ENCODE peak calls at places on chromosomes 11 and 22, in eight cellular contexts. R is EH, L is bronchial epithelial cell, F is left colon, N is kidney, V is amygdala, J is iPS DF 6.9, D is Peyer's patch. I is an unnamed sample.

GRCh38 chr11:103546236-103546635 is 437.0 kb downstream of the DYNC2H1 start:
- DNase-seq in J (no peak), F (no peak), V (no peak), N (no peak), D (no peak), R (peak), L (peak), I (no peak)

GRCh38 chr11:69367211-69367964 is 73.4 kb downstream of the MYEOV start:
- DNase-seq in R (peak), D (no peak), F (no peak), J (no peak), V (no peak), L (peak), N (no peak), I (peak)

GRCh38 chr11:31340903-31341572 is 28.5 kb downstream of the DCDC1 start:
- DNase-seq in R (peak), J (peak), L (peak), V (no peak), D (no peak), F (no peak), N (no peak), I (no peak)

GRCh38 chr11:65557280-65558001 is 718 bp downstream of the LTBP3 start:
- DNase-seq in L (no peak), N (no peak), F (no peak), D (no peak), R (peak), V (no peak), J (no peak), I (no peak)

GRCh38 chr11:774873-775592 is 2.3 kb downstream of the GATD1 start:
- DNase-seq in D (no peak), F (no peak), R (peak), J (no peak), L (peak), V (no peak), N (peak), I (no peak)

GRCh38 chr11:58622344-58622743 is at the start of gene CNTF:
- DNase-seq in D (no peak), F (no peak), L (no peak), J (no peak), N (no peak), R (peak), V (no peak), I (no peak)

GRCh38 chr11:69320756-69321741 is 27.1 kb downstream of the MYEOV start:
- DNase-seq in L (no peak), J (no peak), R (peak), N (no peak), V (no peak), D (no peak), F (no peak), I (no peak)

GRCh38 chr11:76677010-76677771 is 6.6 kb upstream of the LRRC32 start:
- DNase-seq in L (no peak), J (no peak), F (no peak), V (no peak), D (no peak), N (no peak), R (peak), I (no peak)

GRCh38 chr11:15843309-15843857 is 513.0 kb downstream of the SOX6 start:
- DNase-seq in J (no peak), L (no peak), D (no peak), R (peak), F (no peak), N (no peak), V (peak), I (no peak)

GRCh38 chr22:31647921-31648320 is 14.1 kb downstream of the PISD start:
- DNase-seq in F (no peak), N (peak), J (no peak), D (no peak), R (no peak), V (no peak), L (no peak), I (no peak)

GRCh38 chr22:30606455-30607299 is at the start of gene TCN2:
- DNase-seq in J (peak), N (peak), R (peak), L (peak), D (peak), F (peak), V (peak), I (peak)

GRCh38 chr11:35712533-35712932 is 50.0 kb downstream of the TRIM44 start:
- DNase-seq in V (no peak), J (no peak), N (no peak), R (no peak), F (no peak), L (no peak), D (no peak), I (no peak)

GRCh38 chr22:50705851-50706351 is 32.1 kb upstream of the ACR start:
- DNase-seq in D (no peak), J (no peak), V (no peak), N (peak), F (no peak), L (no peak), R (no peak), I (no peak)

GRCh38 chr11:100970273-100971164 is 159.1 kb downstream of the PGR start:
- DNase-seq in D (no peak), F (no peak), R (no peak), J (no peak), N (no peak), L (no peak), V (no peak), I (no peak)

GRCh38 chr11:127919206-127920000 is 668.0 kb downstream of the ETS1 start:
- DNase-seq in L (peak), F (no peak), J (no peak), D (no peak), N (no peak), R (peak), V (no peak), I (no peak)

GRCh38 chr22:49032821-49033220 is 794.9 kb downstream of the BRD1 start:
- DNase-seq in D (no peak), F (no peak), V (no peak), R (no peak), L (no peak), J (no peak), N (peak), I (no peak)

GRCh38 chr11:114472661-114473060 is 33.4 kb downstream of the REXO2 start:
- DNase-seq in R (no peak), J (no peak), V (no peak), N (no peak), F (no peak), D (no peak), L (no peak), I (no peak)

GRCh38 chr11:101508370-101508769 is 75.4 kb downstream of the TRPC6 start:
- DNase-seq in N (no peak), D (no peak), R (no peak), L (no peak), F (no peak), V (no peak), J (no peak), I (no peak)

GRCh38 chr11:60981515-60981914 is 10.0 kb downstream of the CD6 start:
- DNase-seq in R (no peak), J (no peak), F (no peak), N (no peak), L (no peak), V (no peak), D (no peak), I (no peak)

GRCh38 chr11:134037093-134037908 is 31.6 kb upstream of the JAM3 start:
- DNase-seq in L (no peak), R (peak), F (peak), J (no peak), N (peak), V (peak), D (peak), I (peak)

GRCh38 chr22:33006220-33006954 is 51.8 kb downstream of the SYN3 start:
- DNase-seq in R (no peak), J (no peak), D (no peak), N (no peak), L (peak), F (no peak), V (no peak), I (no peak)

GRCh38 chr22:30947163-30947820 is 21.3 kb downstream of the MORC2 start:
- DNase-seq in D (no peak), F (peak), R (no peak), V (no peak), L (peak), N (no peak), J (no peak), I (no peak)

GRCh38 chr11:13924801-13925327 is 37.7 kb upstream of the SPON1 start:
- DNase-seq in R (no peak), N (no peak), J (no peak), L (no peak), F (no peak), V (no peak), D (no peak), I (no peak)

GRCh38 chr11:118789501-118790356 is 1.2 kb downstream of the DDX6 start:
- DNase-seq in N (no peak), F (no peak), J (no peak), V (peak), D (peak), R (peak), L (peak), I (peak)

GRCh38 chr22:46147471-46148267 is 2.7 kb upstream of the PPARA start:
- DNase-seq in L (peak), R (no peak), J (no peak), N (peak), F (peak), D (no peak), V (no peak), I (no peak)

GRCh38 chr11:86162257-86162656 is 82.3 kb upstream of the EED start:
- DNase-seq in F (peak), N (peak), J (no peak), L (peak), V (no peak), D (no peak), R (peak), I (no peak)

GRCh38 chr22:18062421-18062820 is 15.4 kb upstream of the PEX26 start:
- DNase-seq in D (no peak), F (no peak), L (no peak), V (no peak), R (no peak), N (peak), J (no peak), I (no peak)

GRCh38 chr11:37812281-37812880 is 1214.3 kb upstream of the RAG2 start:
- DNase-seq in F (no peak), R (no peak), D (no peak), V (no peak), J (no peak), L (no peak), N (peak), I (no peak)

I was measured in activated T-helper 2 cell treated with anti-CD3 and anti-CD28 coated beads, Interferon-gamma antibody, Interleukin-2, Interleukin-4, amounts not matched to agents 10 μg/mL and 5 μg/mL and 100 μg/mL, durations not matched to agents 14 hours and 24 hours and 36 hours.